ENCODE peak calls at places on chromosome 2, in eight cellular contexts. V is right lobe of liver, N is lower leg skin, L is breast epithelium, P is A549, D is heart left ventricle, T is H54, E is transverse colon. Z is an unnamed sample.

GRCh38 chr2:27148801-27149439 is at the start of gene TCF23:
- DNase-seq in D (no peak), P (no peak), T (no peak), N (no peak), L (no peak), E (no peak), V (no peak), Z (no peak)

GRCh38 chr2:120346667-120347358 is 877 bp downstream of the INHBB start:
- DNase-seq in P (no peak), N (no peak), V (no peak), D (peak; percentile 56), T (no peak), L (no peak), E (no peak), Z (no peak)

GRCh38 chr2:84830095-84830494 is 50.8 kb downstream of the TRABD2A start:
- DNase-seq in L (no peak), E (peak; percentile 25), P (no peak), V (peak; percentile 70), N (no peak), D (peak; percentile 73), T (no peak), Z (no peak)

GRCh38 chr2:224986479-224986878 is 55.8 kb downstream of the DOCK10 start:
- DNase-seq in D (no peak), T (no peak), V (no peak), N (no peak), P (no peak), E (no peak), L (no peak), Z (no peak)

GRCh38 chr2:241548451-241548835 is 10.1 kb upstream of the BOK start:
- DNase-seq in P (no peak), E (no peak), D (no peak), V (no peak), N (no peak), L (no peak), T (no peak), Z (no peak)

GRCh38 chr2:102506743-102507142 is 33.7 kb downstream of the SLC9A4 start:
- DNase-seq in D (no peak), E (no peak), P (no peak), T (no peak), N (no peak), L (no peak), V (no peak), Z (no peak)

GRCh38 chr2:127660291-127660578 is 14.3 kb downstream of the GPR17 start:
- DNase-seq in D (no peak), L (no peak), V (no peak), N (no peak), E (peak; percentile 3), P (no peak), T (no peak), Z (no peak)

GRCh38 chr2:200814276-200814815 is 2.6 kb downstream of the BZW1 start:
- DNase-seq in D (no peak), N (no peak), P (no peak), E (no peak), V (no peak), L (no peak), T (no peak), Z (no peak)

GRCh38 chr2:28224648-28225471 is 167.8 kb upstream of the FOSL2 start:
- DNase-seq in T (no peak), D (no peak), N (no peak), P (no peak), E (no peak), V (no peak), L (no peak), Z (no peak)

GRCh38 chr2:217653240-217653639 is 349.6 kb downstream of the TNS1 start:
- DNase-seq in P (peak; percentile 58), L (peak; percentile 81), N (peak; percentile 91), D (no peak), V (no peak), T (peak; percentile 40), E (peak; percentile 23), Z (no peak)

GRCh38 chr2:52539026-52539964 is 1228.3 kb upstream of the CHAC2 start:
- DNase-seq in L (no peak), E (no peak), N (no peak), P (no peak), V (no peak), T (no peak), D (no peak), Z (no peak)

GRCh38 chr2:208426414-208426813 is 19.8 kb downstream of the PTH2R start:
- DNase-seq in L (no peak), P (no peak), V (no peak), D (no peak), N (no peak), E (no peak), T (no peak), Z (no peak)

DNA sequence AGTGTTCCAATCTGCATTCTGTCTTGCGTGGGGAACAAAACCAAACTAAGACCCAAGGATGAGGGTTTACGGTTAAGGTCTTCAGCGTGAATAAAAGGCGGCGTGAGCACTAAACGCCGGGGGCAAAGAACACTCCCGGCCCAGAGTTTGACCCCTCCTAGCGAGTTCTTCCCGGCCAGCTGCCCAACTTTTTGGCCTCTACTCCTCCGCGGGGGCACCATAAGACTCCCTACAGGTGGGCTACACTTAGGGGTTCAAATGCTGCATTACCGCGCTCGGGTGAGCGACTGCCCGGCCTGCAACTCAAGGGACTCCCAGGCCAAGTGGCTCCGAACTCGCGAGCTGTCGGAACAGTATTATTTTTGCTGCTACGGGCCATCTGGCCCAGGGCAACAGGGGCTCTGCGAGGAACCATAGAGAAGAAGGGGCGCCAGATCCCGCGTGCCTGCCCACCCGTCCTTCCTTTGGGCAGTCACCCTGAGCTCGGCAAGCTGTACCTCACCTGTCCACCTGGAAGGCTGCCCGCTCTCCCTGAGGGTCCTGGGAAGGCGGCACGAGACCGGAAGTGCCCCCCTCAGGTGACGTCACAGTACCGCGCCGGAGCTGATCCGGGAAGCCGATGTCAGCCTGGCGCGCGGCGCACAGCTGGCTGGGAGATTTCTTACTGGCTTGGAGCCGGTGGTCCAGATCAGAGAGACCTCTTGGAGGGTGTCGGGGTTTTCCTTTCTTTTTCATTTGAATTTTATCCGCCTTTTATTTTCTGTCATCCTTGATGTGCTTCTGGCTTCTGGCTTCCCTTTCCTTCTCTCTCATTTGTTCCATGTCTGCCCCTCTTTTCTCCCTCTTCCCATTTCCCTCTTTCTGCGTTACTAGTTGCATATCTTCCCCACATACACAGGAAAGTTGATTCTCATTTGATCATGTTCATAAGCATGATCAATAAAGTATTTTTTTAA is at the start of gene LDAH:
- DNase-seq in L (peak; percentile 87), N (peak; percentile 98), E (peak; percentile 93), P (peak; percentile 91), D (peak; percentile 94), T (peak; percentile 77), V (peak; percentile 93), Z (peak; percentile 92)
- TF ChIP-seq POLR2A in L (no peak), N (no peak), E (peak; percentile 61), P (peak; percentile 78), D (peak; percentile 52), T (peak; percentile 50), V (peak; percentile 81), Z (peak; percentile 91)

DNA sequence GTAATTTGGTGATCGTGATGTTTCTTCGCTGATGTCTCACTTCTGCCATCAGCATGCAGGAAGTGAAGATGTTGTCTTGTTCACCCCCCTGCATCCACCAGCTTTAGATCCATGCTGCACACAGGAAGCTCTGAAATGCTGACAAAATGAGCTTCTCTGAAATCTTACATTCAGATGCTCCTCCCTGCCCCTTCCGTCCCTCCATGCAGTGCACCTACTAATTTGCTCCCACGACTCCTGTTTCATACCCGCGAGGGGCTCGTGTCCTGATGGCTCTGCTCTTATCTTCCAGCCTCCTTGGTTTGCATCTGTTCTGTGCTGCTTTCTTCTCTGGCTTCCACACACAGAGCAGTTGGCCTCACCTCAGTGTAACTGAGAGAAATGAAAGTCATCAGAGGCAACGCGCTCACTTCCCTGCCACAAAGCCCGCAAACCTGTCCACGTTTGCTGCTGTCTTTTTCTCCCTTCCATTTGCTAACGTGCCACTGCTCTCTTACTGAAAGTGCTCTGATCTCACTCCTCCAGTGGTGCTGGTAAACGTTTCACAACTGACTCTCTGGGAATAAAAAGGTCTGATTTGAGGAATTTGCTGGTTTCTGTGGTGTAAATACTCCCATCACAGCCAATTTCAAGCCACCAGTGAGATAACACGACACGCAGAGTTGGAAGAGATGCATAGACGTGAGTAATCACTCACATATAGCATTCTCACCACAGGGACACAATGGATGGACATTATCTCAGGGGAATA is 41.0 kb upstream of the MGAT4A start:
- DNase-seq in L (no peak), N (no peak), E (no peak), V (no peak), D (no peak), P (no peak), T (no peak), Z (no peak)
- TF ChIP-seq POLR2A in L (no peak), N (no peak), E (peak; percentile 45), V (no peak), D (no peak), P (no peak), T (no peak), Z (no peak)

DNA sequence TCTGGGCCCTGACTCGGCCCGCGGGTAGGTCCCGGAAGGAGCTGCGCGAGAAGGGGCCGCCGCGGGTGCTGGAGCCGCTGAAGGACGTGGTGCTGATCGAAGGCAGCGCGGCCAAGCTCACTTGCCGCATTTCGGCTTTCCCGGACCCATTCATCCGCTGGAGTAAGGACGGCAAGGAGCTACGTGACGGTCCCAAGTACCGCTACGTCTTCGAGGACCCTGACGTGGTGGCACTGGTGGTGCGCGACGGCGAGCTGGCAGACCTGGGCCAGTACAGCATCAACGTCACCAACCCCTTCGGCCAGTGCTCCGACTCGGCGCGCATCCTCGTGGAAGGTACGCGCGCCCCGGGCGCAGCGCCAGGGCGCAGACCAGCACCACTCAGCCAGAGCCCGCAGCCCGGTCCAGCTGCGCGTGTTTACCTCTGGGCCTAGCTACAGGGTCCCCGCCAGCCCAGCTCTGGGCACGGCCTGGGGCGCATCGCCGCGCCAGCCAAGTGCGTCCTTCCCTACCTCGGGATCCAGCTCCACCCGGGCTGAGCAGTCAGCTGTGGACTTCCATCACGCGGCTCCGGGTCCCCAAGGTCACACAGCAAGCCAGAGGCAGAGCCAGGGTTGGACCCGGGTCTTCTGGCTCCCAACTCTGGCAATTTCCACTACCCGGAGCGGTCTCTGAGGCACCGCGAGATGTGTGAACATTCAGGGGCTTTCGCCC is 1.8 kb upstream of the GMPPA start:
- DNase-seq in L (no peak), D (no peak), P (no peak), E (peak; percentile 38), N (peak; percentile 89), T (no peak), V (no peak), Z (peak; percentile 48)
- TF ChIP-seq POLR2A in L (no peak), D (no peak), P (no peak), E (no peak), N (no peak), T (no peak), V (no peak), Z (no peak)

DNA sequence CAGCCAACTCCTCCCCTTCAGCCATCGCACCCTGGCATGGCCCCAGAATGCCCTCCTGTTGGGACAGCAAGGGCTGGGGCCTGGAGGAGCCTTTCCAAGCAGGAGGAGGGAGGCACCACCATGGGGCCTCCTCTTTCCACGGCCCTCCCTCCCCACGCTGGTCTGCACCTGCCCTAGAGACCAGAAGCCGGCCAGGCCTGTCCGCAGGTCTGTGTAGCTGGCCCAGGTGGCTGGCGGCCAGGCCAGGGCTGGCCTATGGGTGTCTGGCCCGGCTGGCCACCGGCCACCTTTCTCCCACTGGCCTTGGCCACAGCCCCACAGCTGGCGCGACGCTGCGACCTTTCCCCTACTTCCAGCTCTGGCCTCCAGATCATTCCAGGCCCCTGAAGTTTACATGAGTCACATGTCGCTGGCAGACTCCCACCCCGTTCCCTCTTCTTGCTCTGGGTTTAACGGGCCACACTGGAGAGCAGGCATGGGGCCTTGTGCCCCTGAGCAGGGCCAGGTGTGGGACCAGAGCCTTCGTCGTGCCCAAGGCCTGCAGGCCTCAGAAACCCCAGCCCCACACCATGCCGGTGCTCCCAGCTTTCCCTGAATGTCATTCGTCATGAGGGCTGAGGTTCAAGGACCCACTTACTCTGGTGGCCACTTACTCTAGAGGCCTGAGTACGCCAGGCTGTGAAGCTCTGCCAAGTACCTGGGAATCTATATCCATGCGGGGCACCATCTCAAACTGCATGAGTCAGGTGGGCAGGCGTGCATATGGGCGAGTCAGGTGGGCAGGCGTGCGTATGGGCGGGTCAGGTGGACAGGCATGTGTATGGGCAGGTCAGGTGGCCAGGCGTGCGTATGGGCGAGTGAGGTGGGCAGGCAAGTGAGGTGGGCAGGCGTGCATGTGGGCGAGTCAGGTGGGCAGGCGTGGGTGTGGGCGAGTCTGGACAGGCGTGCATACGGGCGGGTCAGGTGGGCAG is 33.3 kb upstream of the KLF11 start:
- DNase-seq in E (peak; percentile 59), L (peak; percentile 65), N (peak; percentile 93), P (no peak), T (no peak), V (peak; percentile 97), D (peak; percentile 94), Z (no peak)
- TF ChIP-seq POLR2A in E (no peak), L (no peak), N (no peak), P (no peak), T (no peak), V (peak; percentile 83), D (no peak), Z (no peak)

Z was measured in erythroblast.